ENCODE peak calls at places on chromosome 21, in five cellular contexts. S, U, E, Q and V are unnamed samples.
A peak's percentile ranks its signal among the peaks of the same experiment; 100 is the strongest.

GRCh38 chr21:39123375-39123774 is 59.9 kb downstream of the PSMG1 start:
- DNase-seq in S (no peak), U (no peak), E (no peak), Q (no peak), V (no peak)

GRCh38 chr21:46154955-46155513 is 345 bp downstream of the FTCD start:
- DNase-seq in S (no peak), U (no peak), E (no peak), Q (peak; percentile 39), V (peak; percentile 29)

GRCh38 chr21:33490991-33491372 is 534 bp downstream of the DNAJC28 start:
- DNase-seq in S (peak; percentile 56), U (peak; percentile 30), E (no peak), Q (no peak), V (no peak)

GRCh38 chr21:24112020-24112419 is 1495.3 kb downstream of the MRPL39 start:
- DNase-seq in S (no peak), U (no peak), E (peak; percentile 48), Q (no peak), V (no peak)

GRCh38 chr21:15301736-15302135 is 236.9 kb upstream of the NRIP1 start:
- DNase-seq in S (no peak), U (no peak), E (no peak), Q (no peak), V (no peak)

GRCh38 chr21:35333831-35334593 is 284.9 kb upstream of the RUNX1 start:
- DNase-seq in S (no peak), U (no peak), E (no peak), Q (peak; percentile 61), V (peak; percentile 48)

GRCh38 chr21:42389449-42389835 is 6.4 kb downstream of the TMPRSS3 start:
- DNase-seq in S (no peak), U (peak; percentile 60), E (no peak), Q (no peak), V (no peak)

GRCh38 chr21:31476551-31477120 is 132.6 kb upstream of the TIAM1 start:
- DNase-seq in S (peak; percentile 71), U (peak; percentile 14), E (no peak), Q (no peak), V (no peak)

GRCh38 chr21:26210614-26211013 is 40.0 kb upstream of the APP start:
- DNase-seq in S (no peak), U (no peak), E (no peak), Q (no peak), V (no peak)